ENCODE peak calls at places on chromosomes 13 and 19, in ten cellular contexts. One of them, this sample, is unnamed.

GRCh38 chr13:83162493-83162892 is 719.8 kb downstream of the SLITRK1 start:
- DNase-seq in M059J: no peak
- DNase-seq in stimulated activated CD4-positive, alpha-beta T cell treated with anti-CD3 and anti-CD28 coated beads, Interleukin-1b, Interleukin-23, amount 100 ng/mL, for 48 hours: no peak
- DNase-seq in CD4-positive, CD25-positive, alpha-beta regulatory T cell: no peak
- DNase-seq in hypothalamus: no peak
- DNase-seq in WTC11: no peak
- DNase-seq in endodermal cell: peak; percentile 44
- DNase-seq in A172: no peak
- DNase-seq in NCI-H524: peak; percentile 38
- DNase-seq in HFF-Myc: no peak
- DNase-seq in this sample: no peak

GRCh38 chr13:51360489-51360888 is 21.0 kb downstream of the SERPINE3 start:
- DNase-seq in A172: no peak
- DNase-seq in NCI-H524: no peak
- DNase-seq in stimulated activated CD4-positive, alpha-beta T cell treated with anti-CD3 and anti-CD28 coated beads, Interleukin-1b, Interleukin-23, amount 100 ng/mL, for 48 hours: no peak
- DNase-seq in M059J: no peak
- DNase-seq in hypothalamus: no peak
- DNase-seq in endodermal cell: no peak
- DNase-seq in HFF-Myc: no peak
- DNase-seq in WTC11: no peak
- DNase-seq in CD4-positive, CD25-positive, alpha-beta regulatory T cell: no peak
- DNase-seq in this sample: no peak

GRCh38 chr19:14152713-14153112 is 16.3 kb upstream of the ASF1B start:
- DNase-seq in WTC11: no peak
- DNase-seq in endodermal cell: no peak
- DNase-seq in HFF-Myc: no peak
- DNase-seq in stimulated activated CD4-positive, alpha-beta T cell treated with anti-CD3 and anti-CD28 coated beads, Interleukin-1b, Interleukin-23, amount 100 ng/mL, for 48 hours: no peak
- DNase-seq in CD4-positive, CD25-positive, alpha-beta regulatory T cell: no peak
- DNase-seq in hypothalamus: no peak
- DNase-seq in A172: no peak
- DNase-seq in M059J: no peak
- DNase-seq in NCI-H524: no peak
- DNase-seq in this sample: no peak

GRCh38 chr13:55199132-55199531 is 1941.6 kb upstream of the PRR20A start:
- DNase-seq in hypothalamus: no peak
- DNase-seq in stimulated activated CD4-positive, alpha-beta T cell treated with anti-CD3 and anti-CD28 coated beads, Interleukin-1b, Interleukin-23, amount 100 ng/mL, for 48 hours: no peak
- DNase-seq in NCI-H524: peak; percentile 51
- DNase-seq in A172: peak; percentile 3
- DNase-seq in HFF-Myc: no peak
- DNase-seq in M059J: no peak
- DNase-seq in CD4-positive, CD25-positive, alpha-beta regulatory T cell: no peak
- DNase-seq in endodermal cell: peak; percentile 47
- DNase-seq in WTC11: no peak
- DNase-seq in this sample: no peak

GRCh38 chr13:50474094-50474654 is 369.3 kb downstream of the DLEU7 start:
- DNase-seq in CD4-positive, CD25-positive, alpha-beta regulatory T cell: no peak
- DNase-seq in WTC11: no peak
- DNase-seq in endodermal cell: no peak
- DNase-seq in NCI-H524: no peak
- DNase-seq in M059J: no peak
- DNase-seq in hypothalamus: no peak
- DNase-seq in stimulated activated CD4-positive, alpha-beta T cell treated with anti-CD3 and anti-CD28 coated beads, Interleukin-1b, Interleukin-23, amount 100 ng/mL, for 48 hours: no peak
- DNase-seq in A172: no peak
- DNase-seq in HFF-Myc: no peak
- DNase-seq in this sample: no peak

GRCh38 chr19:45179848-45180370 is 1.3 kb downstream of the BLOC1S3 start:
- DNase-seq in WTC11: no peak
- DNase-seq in HFF-Myc: no peak
- DNase-seq in hypothalamus: no peak
- DNase-seq in NCI-H524: no peak
- DNase-seq in stimulated activated CD4-positive, alpha-beta T cell treated with anti-CD3 and anti-CD28 coated beads, Interleukin-1b, Interleukin-23, amount 100 ng/mL, for 48 hours: no peak
- DNase-seq in A172: no peak
- DNase-seq in M059J: no peak
- DNase-seq in endodermal cell: peak; percentile 54
- DNase-seq in CD4-positive, CD25-positive, alpha-beta regulatory T cell: no peak
- DNase-seq in this sample: no peak

GRCh38 chr13:114074671-114075315 is 57.6 kb downstream of the RASA3 start:
- DNase-seq in CD4-positive, CD25-positive, alpha-beta regulatory T cell: no peak
- DNase-seq in M059J: no peak
- DNase-seq in stimulated activated CD4-positive, alpha-beta T cell treated with anti-CD3 and anti-CD28 coated beads, Interleukin-1b, Interleukin-23, amount 100 ng/mL, for 48 hours: no peak
- DNase-seq in hypothalamus: no peak
- DNase-seq in endodermal cell: no peak
- DNase-seq in HFF-Myc: no peak
- DNase-seq in A172: no peak
- DNase-seq in WTC11: no peak
- DNase-seq in NCI-H524: no peak
- DNase-seq in this sample: no peak

GRCh38 chr13:72514141-72514540 is 213.3 kb downstream of the MZT1 start:
- DNase-seq in CD4-positive, CD25-positive, alpha-beta regulatory T cell: no peak
- DNase-seq in stimulated activated CD4-positive, alpha-beta T cell treated with anti-CD3 and anti-CD28 coated beads, Interleukin-1b, Interleukin-23, amount 100 ng/mL, for 48 hours: no peak
- DNase-seq in hypothalamus: no peak
- DNase-seq in endodermal cell: no peak
- DNase-seq in A172: no peak
- DNase-seq in WTC11: no peak
- DNase-seq in M059J: no peak
- DNase-seq in HFF-Myc: no peak
- DNase-seq in NCI-H524: no peak
- DNase-seq in this sample: peak; percentile 50

GRCh38 chr19:17424743-17425365 is 5.0 kb downstream of the MVB12A start:
- DNase-seq in stimulated activated CD4-positive, alpha-beta T cell treated with anti-CD3 and anti-CD28 coated beads, Interleukin-1b, Interleukin-23, amount 100 ng/mL, for 48 hours: peak; percentile 36
- DNase-seq in NCI-H524: peak; percentile 73
- DNase-seq in CD4-positive, CD25-positive, alpha-beta regulatory T cell: no peak
- DNase-seq in A172: no peak
- DNase-seq in WTC11: peak; percentile 92
- DNase-seq in hypothalamus: no peak
- DNase-seq in HFF-Myc: no peak
- DNase-seq in endodermal cell: peak; percentile 96
- DNase-seq in M059J: no peak
- DNase-seq in this sample: no peak

GRCh38 chr13:24540236-24541126 is 27.9 kb upstream of the PARP4 start:
- DNase-seq in stimulated activated CD4-positive, alpha-beta T cell treated with anti-CD3 and anti-CD28 coated beads, Interleukin-1b, Interleukin-23, amount 100 ng/mL, for 48 hours: no peak
- DNase-seq in CD4-positive, CD25-positive, alpha-beta regulatory T cell: no peak
- DNase-seq in hypothalamus: no peak
- DNase-seq in M059J: peak; percentile 1
- DNase-seq in NCI-H524: no peak
- DNase-seq in endodermal cell: peak; percentile 91
- DNase-seq in HFF-Myc: no peak
- DNase-seq in A172: no peak
- DNase-seq in WTC11: peak; percentile 78
- DNase-seq in this sample: no peak

GRCh38 chr13:98570929-98571372 is 6.0 kb downstream of the STK24 start:
- DNase-seq in hypothalamus: no peak
- DNase-seq in M059J: no peak
- DNase-seq in NCI-H524: no peak
- DNase-seq in endodermal cell: no peak
- DNase-seq in stimulated activated CD4-positive, alpha-beta T cell treated with anti-CD3 and anti-CD28 coated beads, Interleukin-1b, Interleukin-23, amount 100 ng/mL, for 48 hours: peak; percentile 44
- DNase-seq in CD4-positive, CD25-positive, alpha-beta regulatory T cell: peak; percentile 23
- DNase-seq in WTC11: no peak
- DNase-seq in A172: peak; percentile 87
- DNase-seq in HFF-Myc: no peak
- DNase-seq in this sample: no peak

GRCh38 chr19:48969276-48970138 is 4.4 kb downstream of the FTL start:
- DNase-seq in endodermal cell: peak; percentile 63
- DNase-seq in NCI-H524: no peak
- DNase-seq in CD4-positive, CD25-positive, alpha-beta regulatory T cell: no peak
- DNase-seq in HFF-Myc: no peak
- DNase-seq in stimulated activated CD4-positive, alpha-beta T cell treated with anti-CD3 and anti-CD28 coated beads, Interleukin-1b, Interleukin-23, amount 100 ng/mL, for 48 hours: no peak
- DNase-seq in A172: peak; percentile 48
- DNase-seq in WTC11: no peak
- DNase-seq in M059J: peak; percentile 25
- DNase-seq in hypothalamus: no peak
- DNase-seq in this sample: no peak

GRCh38 chr13:49954674-49955455 is 18.7 kb upstream of the SPRYD7 start:
- DNase-seq in endodermal cell: no peak
- DNase-seq in CD4-positive, CD25-positive, alpha-beta regulatory T cell: no peak
- DNase-seq in WTC11: no peak
- DNase-seq in HFF-Myc: no peak
- DNase-seq in NCI-H524: no peak
- DNase-seq in M059J: peak; percentile 34
- DNase-seq in hypothalamus: no peak
- DNase-seq in A172: no peak
- DNase-seq in stimulated activated CD4-positive, alpha-beta T cell treated with anti-CD3 and anti-CD28 coated beads, Interleukin-1b, Interleukin-23, amount 100 ng/mL, for 48 hours: no peak
- DNase-seq in this sample: no peak

GRCh38 chr19:10505583-10506229 is 2.5 kb upstream of the KEAP1 start:
- DNase-seq in hypothalamus: no peak
- DNase-seq in CD4-positive, CD25-positive, alpha-beta regulatory T cell: peak; percentile 58
- DNase-seq in A172: peak; percentile 29
- DNase-seq in NCI-H524: peak; percentile 70
- DNase-seq in endodermal cell: peak; percentile 94
- DNase-seq in M059J: peak; percentile 24
- DNase-seq in HFF-Myc: no peak
- DNase-seq in WTC11: peak; percentile 90
- DNase-seq in stimulated activated CD4-positive, alpha-beta T cell treated with anti-CD3 and anti-CD28 coated beads, Interleukin-1b, Interleukin-23, amount 100 ng/mL, for 48 hours: peak; percentile 83
- DNase-seq in this sample: peak; percentile 35

GRCh38 chr19:2888739-2889224 is 11.9 kb upstream of the ZNF57 start:
- DNase-seq in hypothalamus: no peak
- DNase-seq in A172: no peak
- DNase-seq in WTC11: peak; percentile 40
- DNase-seq in endodermal cell: no peak
- DNase-seq in HFF-Myc: no peak
- DNase-seq in CD4-positive, CD25-positive, alpha-beta regulatory T cell: peak; percentile 57
- DNase-seq in stimulated activated CD4-positive, alpha-beta T cell treated with anti-CD3 and anti-CD28 coated beads, Interleukin-1b, Interleukin-23, amount 100 ng/mL, for 48 hours: peak; percentile 75
- DNase-seq in M059J: no peak
- DNase-seq in NCI-H524: peak; percentile 35
- DNase-seq in this sample: no peak

GRCh38 chr19:13220847-13221246 is 70.6 kb downstream of the IER2 start:
- DNase-seq in WTC11: no peak
- DNase-seq in hypothalamus: no peak
- DNase-seq in NCI-H524: no peak
- DNase-seq in M059J: no peak
- DNase-seq in CD4-positive, CD25-positive, alpha-beta regulatory T cell: no peak
- DNase-seq in stimulated activated CD4-positive, alpha-beta T cell treated with anti-CD3 and anti-CD28 coated beads, Interleukin-1b, Interleukin-23, amount 100 ng/mL, for 48 hours: no peak
- DNase-seq in A172: no peak
- DNase-seq in HFF-Myc: no peak
- DNase-seq in endodermal cell: no peak
- DNase-seq in this sample: no peak

GRCh38 chr13:111431241-111431640 is 110.8 kb downstream of the TEX29 start:
- DNase-seq in HFF-Myc: no peak
- DNase-seq in NCI-H524: peak; percentile 3
- DNase-seq in M059J: no peak
- DNase-seq in CD4-positive, CD25-positive, alpha-beta regulatory T cell: no peak
- DNase-seq in stimulated activated CD4-positive, alpha-beta T cell treated with anti-CD3 and anti-CD28 coated beads, Interleukin-1b, Interleukin-23, amount 100 ng/mL, for 48 hours: no peak
- DNase-seq in hypothalamus: no peak
- DNase-seq in WTC11: no peak
- DNase-seq in endodermal cell: no peak
- DNase-seq in A172: no peak
- DNase-seq in this sample: no peak

GRCh38 chr19:18000981-18001836 is 6.8 kb upstream of the ARRDC2 start:
- DNase-seq in A172: peak; percentile 83
- DNase-seq in hypothalamus: peak; percentile 33
- DNase-seq in HFF-Myc: no peak
- DNase-seq in endodermal cell: peak; percentile 89
- DNase-seq in WTC11: peak; percentile 63
- DNase-seq in NCI-H524: peak; percentile 45
- DNase-seq in CD4-positive, CD25-positive, alpha-beta regulatory T cell: peak; percentile 94
- DNase-seq in M059J: peak; percentile 84
- DNase-seq in stimulated activated CD4-positive, alpha-beta T cell treated with anti-CD3 and anti-CD28 coated beads, Interleukin-1b, Interleukin-23, amount 100 ng/mL, for 48 hours: peak; percentile 87
- DNase-seq in this sample: no peak

GRCh38 chr13:43874512-43875092 is 4.9 kb downstream of the CCDC122 start:
- DNase-seq in CD4-positive, CD25-positive, alpha-beta regulatory T cell: no peak
- DNase-seq in A172: peak; percentile 17
- DNase-seq in hypothalamus: no peak
- DNase-seq in HFF-Myc: no peak
- DNase-seq in NCI-H524: peak; percentile 40
- DNase-seq in WTC11: no peak
- DNase-seq in M059J: peak; percentile 18
- DNase-seq in endodermal cell: no peak
- DNase-seq in stimulated activated CD4-positive, alpha-beta T cell treated with anti-CD3 and anti-CD28 coated beads, Interleukin-1b, Interleukin-23, amount 100 ng/mL, for 48 hours: no peak
- DNase-seq in this sample: no peak

This sample was measured in smooth muscle cell of the brain vasculature.